ENCODE peak calls at places on chromosomes 3 and 15, in nine cellular contexts. H is epithelial cell of prostate; J is tibial artery; G is lower lobe of right lung; X is naive thymus-derived CD4-positive, alpha-beta T cell; Y is left ventricle myocardium inferior; L is MM.1S; O is foreskin keratinocyte; M is transverse colon. V is an unnamed sample.

GRCh38 chr3:15181511-15181910 is 24.5 kb upstream of the CAPN7 start:
- DNase-seq in Y (no peak), L (no peak), G (no peak), M (no peak), H (no peak), J (no peak), O (no peak), X (no peak), V (no peak)

GRCh38 chr15:41992803-41993190 is 20.4 kb upstream of the EHD4 start:
- DNase-seq in L (no peak), M (no peak), H (no peak), Y (no peak), G (no peak), J (no peak), O (no peak), X (no peak), V (no peak)

GRCh38 chr3:70519913-70520659 is 207.6 kb upstream of the MDFIC2 start:
- DNase-seq in J (no peak), G (no peak), H (no peak), M (no peak), Y (no peak), X (no peak), L (no peak), O (no peak), V (no peak)

GRCh38 chr15:39381517-39381916 is 199.4 kb upstream of the THBS1 start:
- DNase-seq in X (no peak), Y (no peak), J (no peak), L (no peak), H (no peak), M (no peak), O (peak; percentile 55), G (no peak), V (no peak)

GRCh38 chr15:34987182-34987488 is 952 bp downstream of the ZNF770 start:
- DNase-seq in L (no peak), H (no peak), J (no peak), Y (no peak), O (no peak), G (no peak), M (no peak), X (no peak), V (no peak)

GRCh38 chr3:172280406-172281051 is 167.7 kb downstream of the GHSR start:
- DNase-seq in Y (no peak), L (no peak), M (no peak), J (no peak), O (peak; percentile 85), H (no peak), G (no peak), X (no peak), V (no peak)

GRCh38 chr3:69144631-69145244 is 22.3 kb upstream of the LMOD3 start:
- DNase-seq in J (no peak), H (no peak), Y (no peak), X (no peak), O (no peak), L (no peak), G (no peak), M (no peak), V (no peak)

GRCh38 chr3:133745981-133746721 is at the start of gene TF:
- DNase-seq in X (no peak), Y (no peak), H (no peak), G (no peak), J (no peak), M (no peak), O (no peak), L (no peak), V (peak; percentile 73)

GRCh38 chr15:68990755-68991500 is 23.6 kb upstream of the NOX5 start:
- DNase-seq in G (no peak), O (no peak), X (no peak), J (no peak), Y (no peak), L (no peak), M (no peak), H (no peak), V (no peak)

GRCh38 chr3:44961888-44962287 is 14.1 kb downstream of the ZDHHC3 start:
- DNase-seq in M (no peak), X (no peak), O (no peak), G (no peak), L (no peak), Y (no peak), H (no peak), J (no peak), V (no peak)

GRCh38 chr3:7205535-7206331 is 344.8 kb downstream of the GRM7 start:
- DNase-seq in L (peak; percentile 39), Y (no peak), X (no peak), H (no peak), O (no peak), J (no peak), G (no peak), M (no peak), V (no peak)

GRCh38 chr3:140242818-140243276 is 307.9 kb downstream of the CLSTN2 start:
- DNase-seq in L (no peak), H (peak; percentile 18), X (no peak), O (peak; percentile 62), G (no peak), M (no peak), J (no peak), Y (no peak), V (no peak)

GRCh38 chr3:72488736-72489030 is 359.6 kb downstream of the SHQ1 start:
- DNase-seq in O (no peak), X (no peak), J (no peak), G (no peak), H (no peak), M (no peak), Y (no peak), L (no peak), V (no peak)

GRCh38 chr3:72490688-72491430 is 357.4 kb downstream of the SHQ1 start:
- DNase-seq in J (no peak), O (no peak), M (peak; percentile 11), Y (no peak), X (no peak), G (no peak), L (no peak), H (no peak), V (no peak)

GRCh38 chr3:72494076-72495000 is 353.9 kb downstream of the SHQ1 start:
- DNase-seq in J (no peak), G (no peak), H (no peak), M (no peak), Y (no peak), O (no peak), X (no peak), L (no peak), V (no peak)

GRCh38 chr3:72489916-72490315 is 358.3 kb downstream of the SHQ1 start:
- DNase-seq in L (no peak), H (no peak), O (no peak), G (no peak), M (no peak), X (no peak), Y (no peak), J (no peak), V (no peak)

DNA sequence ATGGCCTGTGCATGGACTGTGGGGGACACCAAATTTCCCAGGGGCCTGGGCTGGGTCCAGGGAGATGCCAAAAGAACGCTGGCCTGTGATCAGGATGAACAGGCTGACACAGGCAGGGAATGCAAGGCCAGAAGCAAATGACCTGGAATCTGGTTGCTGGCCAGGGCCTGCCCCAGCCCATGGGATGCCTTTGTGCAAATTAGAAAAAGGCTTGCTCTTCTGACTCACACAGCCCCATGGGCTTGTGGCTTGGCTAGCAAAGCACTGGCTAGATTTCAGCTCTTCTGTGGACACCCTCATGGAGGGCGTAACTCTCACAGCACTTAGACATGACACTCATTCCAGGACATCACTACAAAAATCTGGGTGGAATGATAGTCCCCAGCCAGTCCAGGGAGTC is 356.0 kb downstream of the SHQ1 start:
- DNase-seq in L (no peak), Y (peak; percentile 79), H (peak; percentile 64), G (no peak), X (no peak), M (peak; percentile 31), J (peak; percentile 78), O (peak; percentile 82), V (no peak)
- H3K27ac ChIP-seq in L (no peak overlapping the region), Y (no peak overlapping the region), H (no peak overlapping the region), G (no peak overlapping the region), X (no peak overlapping the region), M (no peak overlapping the region), J (no peak overlapping the region), O (no peak overlapping the region), V (no peak overlapping the region)

DNA sequence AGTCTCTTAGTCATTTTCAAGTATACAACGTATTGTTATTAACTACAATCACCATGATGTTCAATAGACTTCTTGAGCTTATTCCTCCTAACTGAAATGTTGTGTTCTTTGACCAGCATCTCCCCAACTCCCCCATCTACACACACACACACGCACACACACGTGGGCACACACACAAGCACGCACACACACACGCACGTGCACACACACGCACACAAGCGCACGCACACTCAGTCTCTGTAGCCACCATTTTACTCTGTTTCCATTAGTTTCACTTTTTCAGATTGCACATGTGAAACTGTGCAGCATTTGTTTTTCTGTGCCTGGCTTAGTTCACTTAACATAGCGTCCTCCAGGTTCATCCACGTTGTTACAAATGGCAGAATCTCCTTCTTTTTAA is 247.0 kb downstream of the XXYLT1 start:
- DNase-seq in M (no peak), X (no peak), J (no peak), H (no peak), G (no peak), O (no peak), Y (no peak), L (no peak), V (no peak)
- H3K27ac ChIP-seq in M (no peak overlapping the region), X (no peak overlapping the region), J (no peak overlapping the region), H (no peak overlapping the region), G (no peak overlapping the region), O (no peak overlapping the region), Y (no peak overlapping the region), L (no peak overlapping the region), V (no peak overlapping the region)

GRCh38 chr3:50365080-50365841 is 5.9 kb upstream of the TMEM115 start:
- DNase-seq in H (peak; percentile 67), X (peak; percentile 96), M (peak; percentile 96), L (peak; percentile 94), Y (peak; percentile 82), O (peak; percentile 77), J (peak; percentile 71), G (peak; percentile 89), V (peak; percentile 71)
- H3K27ac ChIP-seq in H (no peak overlapping the region), X (peak overlapping the region; percentile 95), M (peak overlapping the region; percentile 79), L (peak overlapping the region; percentile 27), Y (peak overlapping the region; percentile 38), O (no peak overlapping the region), J (peak overlapping the region; percentile 42), G (peak overlapping the region; percentile 49), V (peak overlapping the region; percentile 52)

GRCh38 chr3:57953541-57953940 is 54.7 kb upstream of the FLNB start:
- DNase-seq in X (no peak), H (no peak), G (no peak), J (no peak), Y (no peak), M (no peak), O (no peak), L (no peak), V (no peak)

GRCh38 chr3:57956833-57957174 is 51.4 kb upstream of the FLNB start:
- DNase-seq in M (no peak), L (no peak), X (no peak), J (no peak), H (no peak), O (no peak), Y (no peak), G (no peak), V (no peak)

GRCh38 chr3:57957823-57958222 is 50.4 kb upstream of the FLNB start:
- DNase-seq in Y (no peak), G (no peak), J (no peak), M (no peak), X (no peak), L (no peak), H (no peak), O (no peak), V (no peak)

GRCh38 chr3:57958642-57959406 is 49.4 kb upstream of the FLNB start:
- DNase-seq in Y (peak; percentile 48), M (peak; percentile 64), L (no peak), H (no peak), O (no peak), J (no peak), G (no peak), X (no peak), V (no peak)

GRCh38 chr3:57956119-57956832 is 51.9 kb upstream of the FLNB start:
- DNase-seq in Y (no peak), O (peak; percentile 96), H (peak; percentile 81), G (no peak), X (no peak), M (no peak), J (no peak), L (no peak), V (no peak)
- H3K27ac ChIP-seq in Y (peak overlapping the region; percentile 2), O (no peak overlapping the region), H (peak overlapping the region; percentile 72), G (no peak overlapping the region), X (no peak overlapping the region), M (no peak overlapping the region), J (no peak overlapping the region), L (no peak overlapping the region), V (no peak overlapping the region)